ENCODE peak calls at places on chromosomes 5 and 9, in ten cellular contexts. K, O, A, W, I, X, F, L, E and N are unnamed samples.

GRCh38 chr9:90893706-90894105 is 92.1 kb downstream of the SYK start:
- DNase-seq in K (no peak), O (no peak), A (no peak), W (no peak), I (no peak), X (no peak), F (no peak), L (no peak), E (no peak), N (no peak)

GRCh38 chr9:110604101-110604710 is 24.7 kb upstream of the SVEP1 start:
- DNase-seq in K (no peak), O (no peak), A (no peak), W (no peak), I (no peak), X (no peak), F (no peak), L (no peak), E (no peak), N (no peak)

GRCh38 chr9:114588150-114588663 is 638 bp downstream of the ATP6V1G1 start:
- DNase-seq in K (no peak), O (no peak), A (no peak), W (no peak), I (no peak), X (no peak), F (no peak), L (peak; percentile 47), E (no peak), N (no peak)

GRCh38 chr5:54905942-54906537 is 79.4 kb downstream of the ESM1 start:
- DNase-seq in K (peak; percentile 3), O (no peak), A (peak; percentile 26), W (no peak), I (peak; percentile 38), X (peak; percentile 71), F (no peak), L (peak; percentile 62), E (peak; percentile 64), N (no peak)

GRCh38 chr5:143134269-143134668 is 269.2 kb downstream of the NR3C1 start:
- DNase-seq in K (no peak), O (no peak), A (no peak), W (no peak), I (no peak), X (no peak), F (no peak), L (no peak), E (no peak), N (no peak)

GRCh38 chr9:101513351-101513750 is 20.3 kb upstream of the RNF20 start:
- DNase-seq in K (no peak), O (no peak), A (no peak), W (no peak), I (no peak), X (no peak), F (no peak), L (no peak), E (no peak), N (no peak)

GRCh38 chr5:14908195-14908594 is 36.6 kb upstream of the ANKH start:
- DNase-seq in K (no peak), O (no peak), A (no peak), W (no peak), I (no peak), X (no peak), F (peak; percentile 56), L (no peak), E (no peak), N (no peak)

GRCh38 chr9:129712595-129713524 is 40.0 kb downstream of the PTGES start:
- DNase-seq in K (no peak), O (peak; percentile 21), A (peak; percentile 52), W (no peak), I (no peak), X (peak; percentile 12), F (no peak), L (no peak), E (no peak), N (no peak)

GRCh38 chr9:95481000-95481399 is 35.8 kb downstream of the PTCH1 start:
- DNase-seq in K (no peak), O (no peak), A (no peak), W (peak; percentile 50), I (peak; percentile 2), X (no peak), F (no peak), L (no peak), E (no peak), N (no peak)

GRCh38 chr9:5896863-5897262 is 6.2 kb downstream of the MLANA start:
- DNase-seq in K (no peak), O (no peak), A (no peak), W (no peak), I (no peak), X (no peak), F (no peak), L (no peak), E (no peak), N (no peak)

GRCh38 chr5:18553269-18553668 is 919.0 kb downstream of the TAF11L14 start:
- DNase-seq in K (no peak), O (no peak), A (no peak), W (no peak), I (no peak), X (no peak), F (peak; percentile 96), L (no peak), E (no peak), N (no peak)